ENCODE peak calls at places on chromosome 15, in eight cellular contexts. One of them, this sample, is unnamed.

GRCh38 chr15:100448481-100448880 is 80.3 kb downstream of the CERS3 start:
- DNase-seq in IMR-90: no peak
- DNase-seq in prostate gland: no peak
- DNase-seq in A549: no peak
- DNase-seq in spleen: no peak
- DNase-seq in HCT116: no peak
- DNase-seq in uterus: no peak
- DNase-seq in body of pancreas: no peak
- DNase-seq in this sample: no peak

GRCh38 chr15:96066852-96067490 is 263.5 kb upstream of the NR2F2 start:
- DNase-seq in prostate gland: no peak
- DNase-seq in HCT116: no peak
- DNase-seq in body of pancreas: no peak
- DNase-seq in uterus: no peak
- DNase-seq in spleen: no peak
- DNase-seq in A549: no peak
- DNase-seq in IMR-90: no peak
- DNase-seq in this sample: no peak

GRCh38 chr15:63157891-63158431 is 684 bp upstream of the RPS27L start:
- DNase-seq in HCT116: peak
- DNase-seq in body of pancreas: peak
- DNase-seq in uterus: peak
- DNase-seq in spleen: no peak
- DNase-seq in A549: peak
- DNase-seq in prostate gland: peak
- DNase-seq in IMR-90: peak
- DNase-seq in this sample: peak

GRCh38 chr15:31274496-31275330 is 51.9 kb upstream of the KLF13 start:
- DNase-seq in body of pancreas: no peak
- DNase-seq in spleen: peak
- DNase-seq in A549: no peak
- DNase-seq in uterus: no peak
- DNase-seq in HCT116: no peak
- DNase-seq in prostate gland: peak
- DNase-seq in IMR-90: peak
- DNase-seq in this sample: no peak

GRCh38 chr15:43294091-43294706 is 27.5 kb upstream of the TGM5 start:
- DNase-seq in IMR-90: no peak
- DNase-seq in spleen: no peak
- DNase-seq in prostate gland: no peak
- DNase-seq in A549: no peak
- DNase-seq in body of pancreas: peak
- DNase-seq in HCT116: no peak
- DNase-seq in uterus: no peak
- DNase-seq in this sample: no peak

GRCh38 chr15:66798426-66799061 is 96.5 kb downstream of the SMAD6 start:
- DNase-seq in prostate gland: no peak
- DNase-seq in body of pancreas: no peak
- DNase-seq in spleen: no peak
- DNase-seq in uterus: no peak
- DNase-seq in HCT116: no peak
- DNase-seq in IMR-90: peak
- DNase-seq in A549: no peak
- DNase-seq in this sample: no peak

GRCh38 chr15:70152070-70152480 is 54.4 kb upstream of the TLE3 start:
- DNase-seq in spleen: no peak
- DNase-seq in prostate gland: peak
- DNase-seq in HCT116: no peak
- DNase-seq in body of pancreas: peak
- DNase-seq in A549: no peak
- DNase-seq in IMR-90: peak
- DNase-seq in uterus: no peak
- DNase-seq in this sample: no peak

GRCh38 chr15:23384371-23384770 is 29.8 kb downstream of the GOLGA8S start:
- DNase-seq in prostate gland: no peak
- DNase-seq in body of pancreas: no peak
- DNase-seq in HCT116: no peak
- DNase-seq in spleen: no peak
- DNase-seq in IMR-90: no peak
- DNase-seq in A549: no peak
- DNase-seq in uterus: no peak
- DNase-seq in this sample: no peak

GRCh38 chr15:79516646-79517045 is 84.5 kb downstream of the MINAR1 start:
- DNase-seq in prostate gland: no peak
- DNase-seq in uterus: no peak
- DNase-seq in A549: no peak
- DNase-seq in spleen: no peak
- DNase-seq in body of pancreas: no peak
- DNase-seq in HCT116: no peak
- DNase-seq in IMR-90: no peak
- DNase-seq in this sample: no peak

GRCh38 chr15:77104155-77104554 is 33.2 kb upstream of the TSPAN3 start:
- DNase-seq in A549: no peak
- DNase-seq in body of pancreas: no peak
- DNase-seq in IMR-90: peak
- DNase-seq in prostate gland: no peak
- DNase-seq in HCT116: no peak
- DNase-seq in uterus: peak
- DNase-seq in spleen: no peak
- DNase-seq in this sample: no peak

GRCh38 chr15:41825572-41826535 is 2.0 kb upstream of the JMJD7 start:
- DNase-seq in A549: no peak
- DNase-seq in spleen: no peak
- DNase-seq in HCT116: no peak
- DNase-seq in uterus: no peak
- DNase-seq in IMR-90: no peak
- DNase-seq in body of pancreas: no peak
- DNase-seq in prostate gland: no peak
- DNase-seq in this sample: no peak

GRCh38 chr15:70248116-70249025 is 150.7 kb upstream of the TLE3 start:
- DNase-seq in IMR-90: no peak
- DNase-seq in uterus: no peak
- DNase-seq in A549: no peak
- DNase-seq in spleen: peak
- DNase-seq in body of pancreas: no peak
- DNase-seq in prostate gland: no peak
- DNase-seq in HCT116: no peak
- DNase-seq in this sample: no peak

GRCh38 chr15:99435761-99436346 is 129.9 kb upstream of the MEF2A start:
- DNase-seq in body of pancreas: no peak
- DNase-seq in prostate gland: no peak
- DNase-seq in A549: no peak
- DNase-seq in IMR-90: no peak
- DNase-seq in uterus: peak
- DNase-seq in HCT116: no peak
- DNase-seq in spleen: no peak
- DNase-seq in this sample: no peak

GRCh38 chr15:36903922-36904479 is 196.3 kb downstream of the MEIS2 start:
- DNase-seq in uterus: no peak
- DNase-seq in IMR-90: no peak
- DNase-seq in body of pancreas: peak
- DNase-seq in spleen: no peak
- DNase-seq in prostate gland: peak
- DNase-seq in A549: no peak
- DNase-seq in HCT116: no peak
- DNase-seq in this sample: no peak

GRCh38 chr15:74129411-74130088 is 836 bp upstream of the ISLR2 start:
- DNase-seq in IMR-90: no peak
- DNase-seq in spleen: peak
- DNase-seq in A549: no peak
- DNase-seq in uterus: no peak
- DNase-seq in HCT116: no peak
- DNase-seq in body of pancreas: no peak
- DNase-seq in prostate gland: no peak
- DNase-seq in this sample: no peak

GRCh38 chr15:72105111-72105510 is 12.8 kb downstream of the MYO9A start:
- DNase-seq in uterus: no peak
- DNase-seq in spleen: no peak
- DNase-seq in IMR-90: no peak
- DNase-seq in prostate gland: no peak
- DNase-seq in HCT116: no peak
- DNase-seq in A549: no peak
- DNase-seq in body of pancreas: no peak
- DNase-seq in this sample: no peak

GRCh38 chr15:97984157-97984556 is 23.7 kb downstream of the ARRDC4 start:
- DNase-seq in body of pancreas: no peak
- DNase-seq in uterus: no peak
- DNase-seq in prostate gland: no peak
- DNase-seq in HCT116: no peak
- DNase-seq in A549: no peak
- DNase-seq in IMR-90: no peak
- DNase-seq in spleen: no peak
- DNase-seq in this sample: no peak

GRCh38 chr15:43168192-43169107 is 16.8 kb upstream of the CCNDBP1 start:
- DNase-seq in uterus: no peak
- DNase-seq in body of pancreas: peak
- DNase-seq in IMR-90: peak
- DNase-seq in spleen: no peak
- DNase-seq in HCT116: no peak
- DNase-seq in prostate gland: no peak
- DNase-seq in A549: no peak
- DNase-seq in this sample: no peak

GRCh38 chr15:75063338-75063737 is 39.9 kb downstream of the PPCDC start:
- DNase-seq in HCT116: no peak
- DNase-seq in body of pancreas: no peak
- DNase-seq in A549: no peak
- DNase-seq in prostate gland: no peak
- DNase-seq in IMR-90: peak
- DNase-seq in spleen: no peak
- DNase-seq in uterus: no peak
- DNase-seq in this sample: no peak

GRCh38 chr15:29611057-29611456 is 211.2 kb downstream of the TJP1 start:
- DNase-seq in HCT116: no peak
- DNase-seq in uterus: no peak
- DNase-seq in prostate gland: no peak
- DNase-seq in IMR-90: no peak
- DNase-seq in A549: no peak
- DNase-seq in body of pancreas: no peak
- DNase-seq in spleen: no peak
- DNase-seq in this sample: no peak
- TF ChIP-seq POLR2A in HCT116: no peak
- TF ChIP-seq POLR2A in uterus: no peak
- TF ChIP-seq POLR2A in prostate gland: no peak
- TF ChIP-seq POLR2A in IMR-90: no peak
- TF ChIP-seq POLR2A in A549: no peak
- TF ChIP-seq POLR2A in body of pancreas: no peak
- TF ChIP-seq POLR2A in spleen: no peak
- TF ChIP-seq POLR2A in this sample: no peak

DNA sequence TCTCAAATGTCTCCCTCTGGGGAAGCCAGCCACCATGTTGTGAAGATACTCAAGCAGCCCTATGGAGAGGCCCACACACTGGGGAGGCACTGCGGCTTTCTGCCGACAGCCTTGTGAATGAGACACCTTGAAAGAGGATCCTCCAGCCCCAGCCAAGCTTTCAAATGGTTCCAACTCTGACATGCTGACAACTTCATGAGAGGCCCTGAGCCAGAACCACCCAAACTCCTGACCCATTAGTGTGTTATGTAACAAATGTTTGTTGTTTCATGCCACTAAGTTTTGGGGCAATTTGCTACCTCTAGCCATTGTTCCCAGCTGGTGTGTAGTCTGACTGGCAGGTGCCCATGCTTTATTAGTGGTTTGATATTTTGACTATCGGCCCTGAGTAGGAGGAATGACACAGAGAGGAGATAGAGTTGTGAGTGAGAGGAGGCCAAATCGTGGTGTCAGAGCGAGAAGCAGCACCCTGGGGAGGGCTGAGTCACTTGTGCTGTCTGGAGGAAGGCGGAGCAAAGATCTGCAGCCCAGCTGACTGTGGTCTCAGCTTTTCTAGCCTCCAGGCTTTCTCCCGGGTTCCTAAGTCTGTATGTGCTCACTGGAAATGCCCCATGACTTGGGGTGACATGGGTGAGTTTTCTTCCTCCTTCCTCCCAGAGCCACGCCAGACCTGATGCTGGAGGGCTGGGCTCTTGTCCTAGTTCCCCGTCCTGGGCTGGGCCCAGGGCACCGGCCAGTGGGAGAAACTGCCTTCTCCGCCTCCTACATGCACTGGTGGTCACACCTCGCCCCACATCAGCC is 56.8 kb upstream of the BLM start:
- DNase-seq in prostate gland: no peak
- DNase-seq in IMR-90: peak
- DNase-seq in body of pancreas: peak
- DNase-seq in spleen: peak
- DNase-seq in HCT116: no peak
- DNase-seq in uterus: peak
- DNase-seq in A549: peak
- DNase-seq in this sample: peak
- TF ChIP-seq POLR2A in prostate gland: no peak
- TF ChIP-seq POLR2A in IMR-90: no peak
- TF ChIP-seq POLR2A in body of pancreas: no peak
- TF ChIP-seq POLR2A in spleen: no peak
- TF ChIP-seq POLR2A in HCT116: no peak
- TF ChIP-seq POLR2A in uterus: no peak
- TF ChIP-seq POLR2A in A549: no peak
- TF ChIP-seq POLR2A in this sample: peak

DNA sequence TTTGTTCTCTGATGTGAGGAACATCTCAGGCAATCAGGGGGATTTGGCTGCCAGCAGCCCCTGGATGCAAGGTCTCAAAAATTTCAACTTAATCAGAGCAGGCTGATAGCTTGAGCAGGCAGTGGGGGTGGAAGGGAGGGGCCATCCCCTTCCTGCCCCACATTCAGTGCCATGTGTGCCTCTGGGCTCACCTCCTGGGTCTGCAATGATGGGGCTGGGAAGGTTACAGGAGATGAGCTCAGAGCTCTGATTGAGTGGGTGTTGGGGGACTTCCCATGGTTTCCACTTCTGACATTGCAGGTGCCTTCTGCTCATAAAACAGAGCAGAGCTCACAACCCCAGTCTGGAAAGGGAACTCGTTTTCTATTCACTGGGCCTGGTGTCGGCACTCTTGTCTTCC is 37.0 kb downstream of the PARP16 start:
- DNase-seq in A549: no peak
- DNase-seq in IMR-90: peak
- DNase-seq in prostate gland: no peak
- DNase-seq in spleen: no peak
- DNase-seq in HCT116: no peak
- DNase-seq in uterus: no peak
- DNase-seq in body of pancreas: no peak
- DNase-seq in this sample: no peak
- TF ChIP-seq POLR2A in A549: no peak
- TF ChIP-seq POLR2A in IMR-90: no peak
- TF ChIP-seq POLR2A in prostate gland: no peak
- TF ChIP-seq POLR2A in spleen: no peak
- TF ChIP-seq POLR2A in HCT116: no peak
- TF ChIP-seq POLR2A in uterus: no peak
- TF ChIP-seq POLR2A in body of pancreas: no peak
- TF ChIP-seq POLR2A in this sample: no peak

DNA sequence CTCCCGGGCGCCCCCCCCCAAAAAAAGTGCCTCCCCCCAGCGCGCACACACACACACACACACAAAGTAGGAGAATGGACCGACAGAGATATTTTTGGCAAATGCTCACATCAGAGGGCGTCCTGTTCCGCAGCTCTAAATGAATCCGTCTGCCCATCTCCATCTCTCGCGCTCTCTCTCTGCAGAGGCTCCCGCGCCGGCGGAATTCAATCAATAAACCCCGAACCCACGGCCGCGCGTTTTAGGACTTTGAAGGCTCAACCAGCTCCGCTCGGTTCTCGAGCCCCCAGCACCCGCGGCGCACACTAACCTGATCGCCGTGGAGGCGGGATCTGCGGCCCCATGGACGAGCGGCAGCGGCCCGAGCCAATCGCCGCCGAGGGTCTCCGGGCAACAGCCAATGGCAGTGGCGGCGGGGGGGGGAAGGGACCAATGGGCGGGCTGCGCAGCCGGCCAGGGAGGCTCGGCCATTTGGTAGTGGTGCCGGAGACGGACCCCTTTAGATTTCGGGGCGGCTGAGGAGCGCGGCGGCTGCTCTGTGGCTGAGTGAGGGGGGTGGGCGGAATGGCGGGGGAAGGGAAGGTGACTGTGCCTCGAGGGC is at the start of gene ANP32A:
- DNase-seq in IMR-90: peak
- DNase-seq in prostate gland: peak
- DNase-seq in uterus: peak
- DNase-seq in HCT116: peak
- DNase-seq in spleen: peak
- DNase-seq in body of pancreas: peak
- DNase-seq in A549: peak
- DNase-seq in this sample: peak
- TF ChIP-seq POLR2A in IMR-90: no peak
- TF ChIP-seq POLR2A in prostate gland: peak
- TF ChIP-seq POLR2A in uterus: peak
- TF ChIP-seq POLR2A in HCT116: peak
- TF ChIP-seq POLR2A in spleen: peak
- TF ChIP-seq POLR2A in body of pancreas: no peak
- TF ChIP-seq POLR2A in A549: peak
- TF ChIP-seq POLR2A in this sample: peak